ENCODE peak calls at places on chromosomes 1 and 21, in seven cellular contexts. A is A673, B is tibial artery, Y is body of pancreas, K is bronchial epithelial cell, N is AG10803, Q is breast epithelium. V is an unnamed sample.

GRCh38 chr21:36692125-36692843 is 6.6 kb upstream of the SIM2 start:
- DNase-seq in A (no peak), B (no peak), Y (no peak), K (no peak), N (no peak), Q (no peak), V (no peak)

GRCh38 chr1:199856381-199856780 is 171.1 kb upstream of the NR5A2 start:
- DNase-seq in A (no peak), B (no peak), Y (no peak), K (no peak), N (no peak), Q (no peak), V (no peak)

GRCh38 chr1:116738673-116739370 is 15.4 kb upstream of the CD2 start:
- DNase-seq in A (no peak), B (no peak), Y (no peak), K (peak; percentile 92), N (no peak), Q (no peak), V (no peak)

GRCh38 chr1:172682812-172683211 is 23.9 kb downstream of the FASLG start:
- DNase-seq in A (no peak), B (no peak), Y (no peak), K (no peak), N (no peak), Q (no peak), V (no peak)

GRCh38 chr1:23163395-23163794 is 5.3 kb downstream of the LUZP1 start:
- DNase-seq in A (peak; percentile 47), B (no peak), Y (no peak), K (no peak), N (peak; percentile 39), Q (no peak), V (no peak)

GRCh38 chr1:180501865-180502360 is 464 bp downstream of the ACBD6 start:
- DNase-seq in A (no peak), B (no peak), Y (peak; percentile 57), K (peak; percentile 61), N (no peak), Q (peak; percentile 35), V (peak; percentile 52)

GRCh38 chr21:38503588-38503987 is 5.3 kb upstream of the ERG start:
- DNase-seq in A (peak; percentile 29), B (peak; percentile 78), Y (no peak), K (no peak), N (peak; percentile 38), Q (no peak), V (no peak)

GRCh38 chr1:26119892-26120608 is 8.4 kb downstream of the PDIK1L start:
- DNase-seq in A (no peak), B (no peak), Y (no peak), K (no peak), N (no peak), Q (no peak), V (no peak)

GRCh38 chr1:243495442-243496172 is 239.8 kb downstream of the SDCCAG8 start:
- DNase-seq in A (peak; percentile 27), B (no peak), Y (no peak), K (no peak), N (peak; percentile 79), Q (no peak), V (no peak)

DNA sequence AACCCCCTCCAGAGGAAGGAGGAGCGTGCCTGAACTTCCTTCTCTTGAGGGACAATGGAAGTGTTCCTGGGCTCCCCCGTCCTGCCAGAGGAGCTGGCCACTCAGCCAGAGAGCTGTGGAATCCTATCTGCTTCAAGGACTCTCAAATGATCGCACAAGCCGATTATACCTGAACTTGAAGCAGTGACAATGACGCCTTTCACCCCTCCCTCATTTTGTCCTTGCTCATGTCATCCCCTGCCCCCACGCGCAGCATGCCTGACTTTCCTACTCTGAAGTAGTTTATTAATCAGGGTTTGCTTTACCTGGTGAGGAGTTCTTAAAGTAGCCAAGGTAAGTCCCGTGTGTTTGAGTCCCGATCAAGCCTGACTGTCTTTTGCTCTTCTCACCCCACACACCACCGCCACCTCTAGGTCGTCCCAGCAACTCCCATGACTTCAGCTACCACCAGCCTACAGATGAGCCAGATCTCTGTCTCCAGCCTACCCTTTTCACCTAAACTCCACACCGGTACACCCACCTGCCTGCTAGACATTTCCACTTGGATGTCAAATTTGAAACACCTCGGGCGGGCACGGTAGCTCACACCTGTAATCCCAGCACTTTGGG is 25.0 kb upstream of the PRELP start:
- DNase-seq in A (no peak), B (peak; percentile 59), Y (no peak), K (no peak), N (no peak), Q (no peak), V (no peak)
- TF ChIP-seq CTCF in A (no peak), B (no peak), Y (no peak), K (peak; percentile 7), N (no peak), Q (no peak), V (peak; percentile 2)

GRCh38 chr21:33299181-33299752 is 25.5 kb upstream of the IFNAR1 start:
- DNase-seq in A (no peak), B (no peak), Y (no peak), K (peak; percentile 72), N (no peak), Q (no peak), V (no peak)
- H3K4me3 ChIP-seq in A (no peak overlapping the region), B (no peak overlapping the region), Y (no peak overlapping the region), K (no peak overlapping the region), N (no peak overlapping the region), Q (no peak overlapping the region), V (no peak overlapping the region)

GRCh38 chr1:155961937-155962336 is 16.4 kb downstream of the ARHGEF2 start:
- DNase-seq in A (peak; percentile 70), B (peak; percentile 97), Y (no peak), K (peak; percentile 100), N (peak; percentile 92), Q (no peak), V (no peak)
- TF ChIP-seq CTCF in A (peak; percentile 31), B (peak; percentile 56), Y (no peak), K (peak; percentile 41), N (peak; percentile 45), Q (no peak), V (no peak)

GRCh38 chr1:211605034-211605433 is 26.1 kb upstream of the SLC30A1 start:
- DNase-seq in A (no peak), B (no peak), Y (no peak), K (no peak), N (no peak), Q (no peak), V (no peak)

GRCh38 chr1:211607752-211608478 is 29.0 kb upstream of the SLC30A1 start:
- DNase-seq in A (no peak), B (no peak), Y (no peak), K (no peak), N (no peak), Q (no peak), V (no peak)

GRCh38 chr1:211605613-211606326 is 26.8 kb upstream of the SLC30A1 start:
- DNase-seq in A (no peak), B (no peak), Y (no peak), K (no peak), N (no peak), Q (no peak), V (no peak)

GRCh38 chr1:211606327-211606913 is 27.5 kb upstream of the SLC30A1 start:
- DNase-seq in A (no peak), B (no peak), Y (no peak), K (no peak), N (no peak), Q (no peak), V (no peak)

GRCh38 chr1:211606914-211607751 is 28.2 kb upstream of the SLC30A1 start:
- DNase-seq in A (peak; percentile 52), B (no peak), Y (no peak), K (no peak), N (no peak), Q (no peak), V (no peak)
- H3K4me3 ChIP-seq in A (no peak overlapping the region), B (no peak overlapping the region), Y (no peak overlapping the region), K (no peak overlapping the region), N (no peak overlapping the region), Q (no peak overlapping the region), V (no peak overlapping the region)

GRCh38 chr1:93080424-93080823 is 1.3 kb downstream of the MTF2 start:
- DNase-seq in A (peak; percentile 80), B (no peak), Y (no peak), K (peak; percentile 78), N (peak; percentile 87), Q (no peak), V (peak; percentile 54)
- TF ChIP-seq CTCF in A (peak; percentile 62), B (peak; percentile 25), Y (peak; percentile 24), K (peak; percentile 30), N (peak; percentile 67), Q (peak; percentile 39), V (peak; percentile 70)